ENCODE peak calls at places on chromosomes 6 and 20, in seven cellular contexts. One of them, this sample, is unnamed.

GRCh38 chr6:114364295-114364694 is 21.5 kb upstream of the HS3ST5 start:
- DNase-seq in WTC11: peak; percentile 21
- DNase-seq in activated naive CD8-positive, alpha-beta T cell treated with anti-CD3 and anti-CD28 coated beads for 36 hours: no peak
- DNase-seq in prostate gland: no peak
- DNase-seq in ELR: peak; percentile 19
- DNase-seq in activated T-cell treated with anti-CD3 and anti-CD28 coated beads for 1 hour: no peak
- DNase-seq in stimulated activated CD4-positive, alpha-beta T cell treated with anti-CD3 and anti-CD28 coated beads, Interleukin-2, amount 100 ng/mL, for 48 hours: no peak
- DNase-seq in this sample: no peak

GRCh38 chr6:97697450-97697849 is 414.4 kb upstream of the MMS22L start:
- DNase-seq in WTC11: no peak
- DNase-seq in activated naive CD8-positive, alpha-beta T cell treated with anti-CD3 and anti-CD28 coated beads for 36 hours: no peak
- DNase-seq in prostate gland: no peak
- DNase-seq in ELR: peak; percentile 69
- DNase-seq in activated T-cell treated with anti-CD3 and anti-CD28 coated beads for 1 hour: no peak
- DNase-seq in stimulated activated CD4-positive, alpha-beta T cell treated with anti-CD3 and anti-CD28 coated beads, Interleukin-2, amount 100 ng/mL, for 48 hours: no peak
- DNase-seq in this sample: no peak

GRCh38 chr20:46332373-46333135 is 24.3 kb upstream of the CDH22 start:
- DNase-seq in WTC11: no peak
- DNase-seq in activated naive CD8-positive, alpha-beta T cell treated with anti-CD3 and anti-CD28 coated beads for 36 hours: no peak
- DNase-seq in prostate gland: no peak
- DNase-seq in ELR: no peak
- DNase-seq in activated T-cell treated with anti-CD3 and anti-CD28 coated beads for 1 hour: no peak
- DNase-seq in stimulated activated CD4-positive, alpha-beta T cell treated with anti-CD3 and anti-CD28 coated beads, Interleukin-2, amount 100 ng/mL, for 48 hours: no peak
- DNase-seq in this sample: no peak

GRCh38 chr6:9197726-9198125 is 762.4 kb upstream of the SLC35B3 start:
- DNase-seq in WTC11: no peak
- DNase-seq in activated naive CD8-positive, alpha-beta T cell treated with anti-CD3 and anti-CD28 coated beads for 36 hours: no peak
- DNase-seq in prostate gland: no peak
- DNase-seq in ELR: peak; percentile 3
- DNase-seq in activated T-cell treated with anti-CD3 and anti-CD28 coated beads for 1 hour: no peak
- DNase-seq in stimulated activated CD4-positive, alpha-beta T cell treated with anti-CD3 and anti-CD28 coated beads, Interleukin-2, amount 100 ng/mL, for 48 hours: no peak
- DNase-seq in this sample: no peak

GRCh38 chr6:150492941-150493340 is 106.7 kb upstream of the PLEKHG1 start:
- DNase-seq in WTC11: no peak
- DNase-seq in activated naive CD8-positive, alpha-beta T cell treated with anti-CD3 and anti-CD28 coated beads for 36 hours: no peak
- DNase-seq in prostate gland: no peak
- DNase-seq in ELR: peak; percentile 6
- DNase-seq in activated T-cell treated with anti-CD3 and anti-CD28 coated beads for 1 hour: no peak
- DNase-seq in stimulated activated CD4-positive, alpha-beta T cell treated with anti-CD3 and anti-CD28 coated beads, Interleukin-2, amount 100 ng/mL, for 48 hours: no peak
- DNase-seq in this sample: no peak

GRCh38 chr20:6806291-6806690 is 38.8 kb downstream of the BMP2 start:
- DNase-seq in WTC11: no peak
- DNase-seq in activated naive CD8-positive, alpha-beta T cell treated with anti-CD3 and anti-CD28 coated beads for 36 hours: no peak
- DNase-seq in prostate gland: no peak
- DNase-seq in ELR: no peak
- DNase-seq in activated T-cell treated with anti-CD3 and anti-CD28 coated beads for 1 hour: no peak
- DNase-seq in stimulated activated CD4-positive, alpha-beta T cell treated with anti-CD3 and anti-CD28 coated beads, Interleukin-2, amount 100 ng/mL, for 48 hours: no peak
- DNase-seq in this sample: no peak

GRCh38 chr6:150631982-150632642 is 32.4 kb downstream of the PLEKHG1 start:
- DNase-seq in WTC11: no peak
- DNase-seq in activated naive CD8-positive, alpha-beta T cell treated with anti-CD3 and anti-CD28 coated beads for 36 hours: no peak
- DNase-seq in prostate gland: no peak
- DNase-seq in ELR: no peak
- DNase-seq in activated T-cell treated with anti-CD3 and anti-CD28 coated beads for 1 hour: no peak
- DNase-seq in stimulated activated CD4-positive, alpha-beta T cell treated with anti-CD3 and anti-CD28 coated beads, Interleukin-2, amount 100 ng/mL, for 48 hours: no peak
- DNase-seq in this sample: no peak

GRCh38 chr20:16434087-16434664 is 139.1 kb downstream of the KIF16B start:
- DNase-seq in WTC11: peak; percentile 92
- DNase-seq in activated naive CD8-positive, alpha-beta T cell treated with anti-CD3 and anti-CD28 coated beads for 36 hours: peak; percentile 41
- DNase-seq in prostate gland: no peak
- DNase-seq in ELR: peak; percentile 51
- DNase-seq in activated T-cell treated with anti-CD3 and anti-CD28 coated beads for 1 hour: peak; percentile 22
- DNase-seq in stimulated activated CD4-positive, alpha-beta T cell treated with anti-CD3 and anti-CD28 coated beads, Interleukin-2, amount 100 ng/mL, for 48 hours: peak; percentile 48
- DNase-seq in this sample: peak; percentile 38

GRCh38 chr20:18058661-18059467 is 1.1 kb upstream of the OVOL2 start:
- DNase-seq in WTC11: peak; percentile 77
- DNase-seq in activated naive CD8-positive, alpha-beta T cell treated with anti-CD3 and anti-CD28 coated beads for 36 hours: no peak
- DNase-seq in prostate gland: peak; percentile 58
- DNase-seq in ELR: no peak
- DNase-seq in activated T-cell treated with anti-CD3 and anti-CD28 coated beads for 1 hour: no peak
- DNase-seq in stimulated activated CD4-positive, alpha-beta T cell treated with anti-CD3 and anti-CD28 coated beads, Interleukin-2, amount 100 ng/mL, for 48 hours: no peak
- DNase-seq in this sample: no peak

GRCh38 chr6:56911847-56912246 is 43.1 kb upstream of the BEND6 start:
- DNase-seq in WTC11: no peak
- DNase-seq in activated naive CD8-positive, alpha-beta T cell treated with anti-CD3 and anti-CD28 coated beads for 36 hours: no peak
- DNase-seq in prostate gland: no peak
- DNase-seq in ELR: peak; percentile 84
- DNase-seq in activated T-cell treated with anti-CD3 and anti-CD28 coated beads for 1 hour: no peak
- DNase-seq in stimulated activated CD4-positive, alpha-beta T cell treated with anti-CD3 and anti-CD28 coated beads, Interleukin-2, amount 100 ng/mL, for 48 hours: no peak
- DNase-seq in this sample: no peak

GRCh38 chr6:25971187-25971811 is 8.7 kb downstream of the TRIM38 start:
- DNase-seq in WTC11: no peak
- DNase-seq in activated naive CD8-positive, alpha-beta T cell treated with anti-CD3 and anti-CD28 coated beads for 36 hours: no peak
- DNase-seq in prostate gland: no peak
- DNase-seq in ELR: peak; percentile 89
- DNase-seq in activated T-cell treated with anti-CD3 and anti-CD28 coated beads for 1 hour: no peak
- DNase-seq in stimulated activated CD4-positive, alpha-beta T cell treated with anti-CD3 and anti-CD28 coated beads, Interleukin-2, amount 100 ng/mL, for 48 hours: no peak
- DNase-seq in this sample: no peak

GRCh38 chr6:84428300-84428907 is 201.0 kb upstream of the CEP162 start:
- DNase-seq in WTC11: peak; percentile 70
- DNase-seq in activated naive CD8-positive, alpha-beta T cell treated with anti-CD3 and anti-CD28 coated beads for 36 hours: peak; percentile 6
- DNase-seq in prostate gland: no peak
- DNase-seq in ELR: peak; percentile 70
- DNase-seq in activated T-cell treated with anti-CD3 and anti-CD28 coated beads for 1 hour: no peak
- DNase-seq in stimulated activated CD4-positive, alpha-beta T cell treated with anti-CD3 and anti-CD28 coated beads, Interleukin-2, amount 100 ng/mL, for 48 hours: no peak
- DNase-seq in this sample: peak; percentile 44

GRCh38 chr20:46399401-46399800 is 7.0 kb downstream of the ELMO2 start:
- DNase-seq in WTC11: no peak
- DNase-seq in activated naive CD8-positive, alpha-beta T cell treated with anti-CD3 and anti-CD28 coated beads for 36 hours: no peak
- DNase-seq in prostate gland: peak; percentile 54
- DNase-seq in ELR: no peak
- DNase-seq in activated T-cell treated with anti-CD3 and anti-CD28 coated beads for 1 hour: no peak
- DNase-seq in stimulated activated CD4-positive, alpha-beta T cell treated with anti-CD3 and anti-CD28 coated beads, Interleukin-2, amount 100 ng/mL, for 48 hours: no peak
- DNase-seq in this sample: no peak

GRCh38 chr20:5835870-5836269 is 85.7 kb downstream of the SHLD1 start:
- DNase-seq in WTC11: no peak
- DNase-seq in activated naive CD8-positive, alpha-beta T cell treated with anti-CD3 and anti-CD28 coated beads for 36 hours: no peak
- DNase-seq in prostate gland: no peak
- DNase-seq in ELR: peak; percentile 24
- DNase-seq in activated T-cell treated with anti-CD3 and anti-CD28 coated beads for 1 hour: no peak
- DNase-seq in stimulated activated CD4-positive, alpha-beta T cell treated with anti-CD3 and anti-CD28 coated beads, Interleukin-2, amount 100 ng/mL, for 48 hours: no peak
- DNase-seq in this sample: no peak

GRCh38 chr6:150271172-150271500 is 97.7 kb upstream of the IYD start:
- DNase-seq in WTC11: no peak
- DNase-seq in activated naive CD8-positive, alpha-beta T cell treated with anti-CD3 and anti-CD28 coated beads for 36 hours: no peak
- DNase-seq in prostate gland: no peak
- DNase-seq in ELR: no peak
- DNase-seq in activated T-cell treated with anti-CD3 and anti-CD28 coated beads for 1 hour: no peak
- DNase-seq in stimulated activated CD4-positive, alpha-beta T cell treated with anti-CD3 and anti-CD28 coated beads, Interleukin-2, amount 100 ng/mL, for 48 hours: no peak
- DNase-seq in this sample: no peak

GRCh38 chr6:36170704-36171103 is 25.8 kb upstream of the BRPF3 start:
- DNase-seq in WTC11: no peak
- DNase-seq in activated naive CD8-positive, alpha-beta T cell treated with anti-CD3 and anti-CD28 coated beads for 36 hours: no peak
- DNase-seq in prostate gland: no peak
- DNase-seq in ELR: no peak
- DNase-seq in activated T-cell treated with anti-CD3 and anti-CD28 coated beads for 1 hour: no peak
- DNase-seq in stimulated activated CD4-positive, alpha-beta T cell treated with anti-CD3 and anti-CD28 coated beads, Interleukin-2, amount 100 ng/mL, for 48 hours: no peak
- DNase-seq in this sample: no peak

GRCh38 chr20:43710370-43711044 is 16.3 kb downstream of the GTSF1L start:
- DNase-seq in WTC11: no peak
- DNase-seq in activated naive CD8-positive, alpha-beta T cell treated with anti-CD3 and anti-CD28 coated beads for 36 hours: no peak
- DNase-seq in prostate gland: no peak
- DNase-seq in ELR: no peak
- DNase-seq in activated T-cell treated with anti-CD3 and anti-CD28 coated beads for 1 hour: no peak
- DNase-seq in stimulated activated CD4-positive, alpha-beta T cell treated with anti-CD3 and anti-CD28 coated beads, Interleukin-2, amount 100 ng/mL, for 48 hours: no peak
- DNase-seq in this sample: no peak

GRCh38 chr6:11968241-11968806 is 43.8 kb upstream of the HIVEP1 start:
- DNase-seq in WTC11: no peak
- DNase-seq in activated naive CD8-positive, alpha-beta T cell treated with anti-CD3 and anti-CD28 coated beads for 36 hours: no peak
- DNase-seq in prostate gland: no peak
- DNase-seq in ELR: no peak
- DNase-seq in activated T-cell treated with anti-CD3 and anti-CD28 coated beads for 1 hour: no peak
- DNase-seq in stimulated activated CD4-positive, alpha-beta T cell treated with anti-CD3 and anti-CD28 coated beads, Interleukin-2, amount 100 ng/mL, for 48 hours: no peak
- DNase-seq in this sample: no peak

GRCh38 chr20:50313827-50314226 is 123.2 kb downstream of the CEBPB start:
- DNase-seq in WTC11: no peak
- DNase-seq in activated naive CD8-positive, alpha-beta T cell treated with anti-CD3 and anti-CD28 coated beads for 36 hours: no peak
- DNase-seq in prostate gland: peak; percentile 50
- DNase-seq in ELR: no peak
- DNase-seq in activated T-cell treated with anti-CD3 and anti-CD28 coated beads for 1 hour: no peak
- DNase-seq in stimulated activated CD4-positive, alpha-beta T cell treated with anti-CD3 and anti-CD28 coated beads, Interleukin-2, amount 100 ng/mL, for 48 hours: no peak
- DNase-seq in this sample: no peak

GRCh38 chr6:169165031-169165430 is 88.6 kb downstream of the THBS2 start:
- DNase-seq in WTC11: no peak
- DNase-seq in activated naive CD8-positive, alpha-beta T cell treated with anti-CD3 and anti-CD28 coated beads for 36 hours: no peak
- DNase-seq in prostate gland: no peak
- DNase-seq in ELR: no peak
- DNase-seq in activated T-cell treated with anti-CD3 and anti-CD28 coated beads for 1 hour: no peak
- DNase-seq in stimulated activated CD4-positive, alpha-beta T cell treated with anti-CD3 and anti-CD28 coated beads, Interleukin-2, amount 100 ng/mL, for 48 hours: no peak
- DNase-seq in this sample: peak; percentile 4

GRCh38 chr6:84867521-84867920 is 103.1 kb upstream of the TBX18 start:
- DNase-seq in WTC11: no peak
- DNase-seq in activated naive CD8-positive, alpha-beta T cell treated with anti-CD3 and anti-CD28 coated beads for 36 hours: no peak
- DNase-seq in prostate gland: no peak
- DNase-seq in ELR: peak; percentile 24
- DNase-seq in activated T-cell treated with anti-CD3 and anti-CD28 coated beads for 1 hour: no peak
- DNase-seq in stimulated activated CD4-positive, alpha-beta T cell treated with anti-CD3 and anti-CD28 coated beads, Interleukin-2, amount 100 ng/mL, for 48 hours: no peak
- DNase-seq in this sample: no peak

GRCh38 chr6:120260713-120261112 is 911.2 kb upstream of the MAN1A1 start:
- DNase-seq in WTC11: no peak
- DNase-seq in activated naive CD8-positive, alpha-beta T cell treated with anti-CD3 and anti-CD28 coated beads for 36 hours: no peak
- DNase-seq in prostate gland: no peak
- DNase-seq in ELR: no peak
- DNase-seq in activated T-cell treated with anti-CD3 and anti-CD28 coated beads for 1 hour: no peak
- DNase-seq in stimulated activated CD4-positive, alpha-beta T cell treated with anti-CD3 and anti-CD28 coated beads, Interleukin-2, amount 100 ng/mL, for 48 hours: no peak
- DNase-seq in this sample: no peak

GRCh38 chr6:31355540-31355988 is 1.4 kb downstream of the HLA-B start:
- DNase-seq in WTC11: no peak
- DNase-seq in activated naive CD8-positive, alpha-beta T cell treated with anti-CD3 and anti-CD28 coated beads for 36 hours: no peak
- DNase-seq in prostate gland: no peak
- DNase-seq in ELR: no peak
- DNase-seq in activated T-cell treated with anti-CD3 and anti-CD28 coated beads for 1 hour: no peak
- DNase-seq in stimulated activated CD4-positive, alpha-beta T cell treated with anti-CD3 and anti-CD28 coated beads, Interleukin-2, amount 100 ng/mL, for 48 hours: no peak
- DNase-seq in this sample: no peak

GRCh38 chr20:5073154-5074049 is 46.4 kb downstream of the PCNA start:
- DNase-seq in WTC11: peak; percentile 25
- DNase-seq in activated naive CD8-positive, alpha-beta T cell treated with anti-CD3 and anti-CD28 coated beads for 36 hours: no peak
- DNase-seq in prostate gland: peak; percentile 96
- DNase-seq in ELR: peak; percentile 64
- DNase-seq in activated T-cell treated with anti-CD3 and anti-CD28 coated beads for 1 hour: no peak
- DNase-seq in stimulated activated CD4-positive, alpha-beta T cell treated with anti-CD3 and anti-CD28 coated beads, Interleukin-2, amount 100 ng/mL, for 48 hours: no peak
- DNase-seq in this sample: peak; percentile 28

GRCh38 chr6:72999995-73000394 is 225.3 kb downstream of the KHDC1L start:
- DNase-seq in WTC11: no peak
- DNase-seq in activated naive CD8-positive, alpha-beta T cell treated with anti-CD3 and anti-CD28 coated beads for 36 hours: no peak
- DNase-seq in prostate gland: no peak
- DNase-seq in ELR: no peak
- DNase-seq in activated T-cell treated with anti-CD3 and anti-CD28 coated beads for 1 hour: no peak
- DNase-seq in stimulated activated CD4-positive, alpha-beta T cell treated with anti-CD3 and anti-CD28 coated beads, Interleukin-2, amount 100 ng/mL, for 48 hours: no peak
- DNase-seq in this sample: no peak

GRCh38 chr20:10288954-10289646 is 70.5 kb downstream of the SNAP25 start:
- DNase-seq in WTC11: no peak
- DNase-seq in activated naive CD8-positive, alpha-beta T cell treated with anti-CD3 and anti-CD28 coated beads for 36 hours: no peak
- DNase-seq in prostate gland: no peak
- DNase-seq in ELR: peak; percentile 24
- DNase-seq in activated T-cell treated with anti-CD3 and anti-CD28 coated beads for 1 hour: no peak
- DNase-seq in stimulated activated CD4-positive, alpha-beta T cell treated with anti-CD3 and anti-CD28 coated beads, Interleukin-2, amount 100 ng/mL, for 48 hours: no peak
- DNase-seq in this sample: no peak

GRCh38 chr6:89874438-89874837 is 19.8 kb upstream of the GJA10 start:
- DNase-seq in WTC11: no peak
- DNase-seq in activated naive CD8-positive, alpha-beta T cell treated with anti-CD3 and anti-CD28 coated beads for 36 hours: no peak
- DNase-seq in prostate gland: no peak
- DNase-seq in ELR: no peak
- DNase-seq in activated T-cell treated with anti-CD3 and anti-CD28 coated beads for 1 hour: no peak
- DNase-seq in stimulated activated CD4-positive, alpha-beta T cell treated with anti-CD3 and anti-CD28 coated beads, Interleukin-2, amount 100 ng/mL, for 48 hours: no peak
- DNase-seq in this sample: no peak